ENCODE peak calls at places on chromosomes 2 and 18, in eight cellular contexts. One of them, this sample, is unnamed.

GRCh38 chr2:186274936-186275575 is 211.0 kb upstream of the ZC3H15 start:
- DNase-seq in ovary: no peak
- DNase-seq in colonic mucosa: no peak
- DNase-seq in A549: peak
- DNase-seq in fibroblast of lung: peak
- DNase-seq in GM13977: no peak
- DNase-seq in stomach: no peak
- DNase-seq in neural crest cell: no peak
- DNase-seq in this sample: no peak

GRCh38 chr18:75204262-75204977 is 4.5 kb downstream of the PTGR3 start:
- DNase-seq in stomach: no peak
- DNase-seq in fibroblast of lung: peak
- DNase-seq in ovary: peak
- DNase-seq in neural crest cell: no peak
- DNase-seq in colonic mucosa: peak
- DNase-seq in GM13977: peak
- DNase-seq in A549: no peak
- DNase-seq in this sample: no peak

GRCh38 chr2:194346189-194346588 is 1310.8 kb upstream of the SLC39A10 start:
- DNase-seq in GM13977: no peak
- DNase-seq in fibroblast of lung: no peak
- DNase-seq in ovary: no peak
- DNase-seq in neural crest cell: no peak
- DNase-seq in A549: no peak
- DNase-seq in colonic mucosa: no peak
- DNase-seq in stomach: no peak
- DNase-seq in this sample: no peak

GRCh38 chr2:241798631-241799521 is 10.1 kb upstream of the NEU4 start:
- DNase-seq in stomach: no peak
- DNase-seq in colonic mucosa: peak
- DNase-seq in GM13977: peak
- DNase-seq in A549: no peak
- DNase-seq in ovary: no peak
- DNase-seq in fibroblast of lung: no peak
- DNase-seq in neural crest cell: no peak
- DNase-seq in this sample: peak

GRCh38 chr2:88690591-88691338 is 708 bp upstream of the RPIA start:
- DNase-seq in colonic mucosa: peak
- DNase-seq in ovary: no peak
- DNase-seq in stomach: peak
- DNase-seq in neural crest cell: no peak
- DNase-seq in A549: peak
- DNase-seq in GM13977: peak
- DNase-seq in fibroblast of lung: no peak
- DNase-seq in this sample: no peak

GRCh38 chr2:239319261-239319661 is 81.6 kb downstream of the HDAC4 start:
- DNase-seq in stomach: peak
- DNase-seq in ovary: peak
- DNase-seq in A549: no peak
- DNase-seq in fibroblast of lung: peak
- DNase-seq in GM13977: peak
- DNase-seq in neural crest cell: no peak
- DNase-seq in colonic mucosa: peak
- DNase-seq in this sample: peak

GRCh38 chr2:246489-247145 is 17.2 kb downstream of the SH3YL1 start:
- DNase-seq in GM13977: no peak
- DNase-seq in ovary: no peak
- DNase-seq in fibroblast of lung: peak
- DNase-seq in colonic mucosa: peak
- DNase-seq in neural crest cell: peak
- DNase-seq in stomach: no peak
- DNase-seq in A549: peak
- DNase-seq in this sample: no peak

GRCh38 chr2:64329848-64330247 is 124.1 kb upstream of the LGALSL start:
- DNase-seq in GM13977: no peak
- DNase-seq in fibroblast of lung: peak
- DNase-seq in neural crest cell: no peak
- DNase-seq in colonic mucosa: peak
- DNase-seq in A549: no peak
- DNase-seq in stomach: peak
- DNase-seq in ovary: no peak
- DNase-seq in this sample: no peak

GRCh38 chr2:208999911-209000310 is 423.9 kb upstream of the MAP2 start:
- DNase-seq in ovary: no peak
- DNase-seq in GM13977: no peak
- DNase-seq in colonic mucosa: no peak
- DNase-seq in A549: no peak
- DNase-seq in fibroblast of lung: no peak
- DNase-seq in stomach: no peak
- DNase-seq in neural crest cell: no peak
- DNase-seq in this sample: no peak

GRCh38 chr2:206203331-206203730 is 43.6 kb downstream of the EEF1B2 start:
- DNase-seq in fibroblast of lung: no peak
- DNase-seq in ovary: no peak
- DNase-seq in colonic mucosa: no peak
- DNase-seq in stomach: no peak
- DNase-seq in neural crest cell: no peak
- DNase-seq in A549: no peak
- DNase-seq in GM13977: no peak
- DNase-seq in this sample: no peak

GRCh38 chr18:47968006-47968676 is 37.7 kb upstream of the SMAD2 start:
- DNase-seq in fibroblast of lung: no peak
- DNase-seq in A549: peak
- DNase-seq in ovary: no peak
- DNase-seq in neural crest cell: no peak
- DNase-seq in colonic mucosa: no peak
- DNase-seq in GM13977: no peak
- DNase-seq in stomach: peak
- DNase-seq in this sample: no peak

GRCh38 chr2:172211507-172211906 is 108.8 kb upstream of the DLX2 start:
- DNase-seq in ovary: no peak
- DNase-seq in GM13977: no peak
- DNase-seq in neural crest cell: no peak
- DNase-seq in A549: no peak
- DNase-seq in colonic mucosa: no peak
- DNase-seq in fibroblast of lung: no peak
- DNase-seq in stomach: no peak
- DNase-seq in this sample: no peak

GRCh38 chr2:225764346-225764745 is 364.8 kb downstream of the NYAP2 start:
- DNase-seq in colonic mucosa: no peak
- DNase-seq in fibroblast of lung: peak
- DNase-seq in neural crest cell: no peak
- DNase-seq in stomach: no peak
- DNase-seq in ovary: no peak
- DNase-seq in A549: no peak
- DNase-seq in GM13977: no peak
- DNase-seq in this sample: no peak

GRCh38 chr2:108877506-108877905 is 90.9 kb downstream of the CCDC138 start:
- DNase-seq in neural crest cell: no peak
- DNase-seq in GM13977: no peak
- DNase-seq in colonic mucosa: no peak
- DNase-seq in fibroblast of lung: no peak
- DNase-seq in ovary: no peak
- DNase-seq in A549: no peak
- DNase-seq in stomach: no peak
- DNase-seq in this sample: no peak

GRCh38 chr2:199433204-199433832 is 24.4 kb downstream of the SATB2 start:
- DNase-seq in GM13977: no peak
- DNase-seq in stomach: no peak
- DNase-seq in neural crest cell: no peak
- DNase-seq in A549: no peak
- DNase-seq in fibroblast of lung: no peak
- DNase-seq in colonic mucosa: no peak
- DNase-seq in ovary: no peak
- DNase-seq in this sample: no peak

GRCh38 chr2:70767094-70767698 is 804 bp downstream of the ADD2 start:
- DNase-seq in colonic mucosa: no peak
- DNase-seq in neural crest cell: peak
- DNase-seq in GM13977: peak
- DNase-seq in A549: peak
- DNase-seq in ovary: no peak
- DNase-seq in fibroblast of lung: no peak
- DNase-seq in stomach: no peak
- DNase-seq in this sample: peak

GRCh38 chr2:102048465-102048864 is 56.7 kb downstream of the IL1R2 start:
- DNase-seq in stomach: peak
- DNase-seq in fibroblast of lung: peak
- DNase-seq in ovary: peak
- DNase-seq in GM13977: no peak
- DNase-seq in colonic mucosa: no peak
- DNase-seq in neural crest cell: no peak
- DNase-seq in A549: no peak
- DNase-seq in this sample: no peak

GRCh38 chr2:109282865-109283264 is 153.9 kb downstream of the SH3RF3 start:
- DNase-seq in ovary: no peak
- DNase-seq in neural crest cell: no peak
- DNase-seq in A549: no peak
- DNase-seq in GM13977: no peak
- DNase-seq in fibroblast of lung: no peak
- DNase-seq in stomach: no peak
- DNase-seq in colonic mucosa: no peak
- DNase-seq in this sample: no peak

GRCh38 chr2:180524458-180524857 is 455.9 kb upstream of the UBE2E3 start:
- DNase-seq in fibroblast of lung: peak
- DNase-seq in GM13977: no peak
- DNase-seq in stomach: no peak
- DNase-seq in neural crest cell: no peak
- DNase-seq in colonic mucosa: no peak
- DNase-seq in ovary: no peak
- DNase-seq in A549: no peak
- DNase-seq in this sample: no peak

GRCh38 chr2:168517801-168518200 is 61.7 kb downstream of the CERS6 start:
- DNase-seq in ovary: no peak
- DNase-seq in neural crest cell: no peak
- DNase-seq in stomach: no peak
- DNase-seq in A549: no peak
- DNase-seq in GM13977: no peak
- DNase-seq in fibroblast of lung: no peak
- DNase-seq in colonic mucosa: no peak
- DNase-seq in this sample: no peak

GRCh38 chr2:197229509-197230458 is 80.8 kb downstream of the ANKRD44 start:
- DNase-seq in GM13977: no peak
- DNase-seq in stomach: no peak
- DNase-seq in neural crest cell: no peak
- DNase-seq in A549: no peak
- DNase-seq in colonic mucosa: no peak
- DNase-seq in ovary: no peak
- DNase-seq in fibroblast of lung: peak
- DNase-seq in this sample: no peak

GRCh38 chr18:42072407-42072806 is 117.4 kb downstream of the PIK3C3 start:
- DNase-seq in colonic mucosa: no peak
- DNase-seq in ovary: no peak
- DNase-seq in neural crest cell: no peak
- DNase-seq in A549: no peak
- DNase-seq in stomach: no peak
- DNase-seq in GM13977: no peak
- DNase-seq in fibroblast of lung: no peak
- DNase-seq in this sample: no peak
- TF ChIP-seq CTCF in colonic mucosa: no peak
- TF ChIP-seq CTCF in ovary: no peak
- TF ChIP-seq CTCF in neural crest cell: no peak
- TF ChIP-seq CTCF in A549: no peak
- TF ChIP-seq CTCF in stomach: no peak
- TF ChIP-seq CTCF in GM13977: peak
- TF ChIP-seq CTCF in fibroblast of lung: no peak
- TF ChIP-seq CTCF in this sample: no peak

GRCh38 chr2:166895243-166895642 is 7.0 kb downstream of the XIRP2 start:
- DNase-seq in ovary: no peak
- DNase-seq in stomach: no peak
- DNase-seq in A549: no peak
- DNase-seq in fibroblast of lung: no peak
- DNase-seq in colonic mucosa: no peak
- DNase-seq in GM13977: no peak
- DNase-seq in neural crest cell: no peak
- DNase-seq in this sample: no peak
- TF ChIP-seq CTCF in ovary: no peak
- TF ChIP-seq CTCF in stomach: no peak
- TF ChIP-seq CTCF in A549: no peak
- TF ChIP-seq CTCF in fibroblast of lung: no peak
- TF ChIP-seq CTCF in colonic mucosa: no peak
- TF ChIP-seq CTCF in GM13977: no peak
- TF ChIP-seq CTCF in neural crest cell: no peak
- TF ChIP-seq CTCF in this sample: no peak

GRCh38 chr18:45025108-45025471 is 344.4 kb downstream of the SETBP1 start:
- DNase-seq in ovary: no peak
- DNase-seq in fibroblast of lung: no peak
- DNase-seq in GM13977: no peak
- DNase-seq in neural crest cell: no peak
- DNase-seq in colonic mucosa: no peak
- DNase-seq in stomach: no peak
- DNase-seq in A549: no peak
- DNase-seq in this sample: no peak
- TF ChIP-seq CTCF in ovary: no peak
- TF ChIP-seq CTCF in fibroblast of lung: no peak
- TF ChIP-seq CTCF in GM13977: no peak
- TF ChIP-seq CTCF in neural crest cell: no peak
- TF ChIP-seq CTCF in colonic mucosa: no peak
- TF ChIP-seq CTCF in stomach: no peak
- TF ChIP-seq CTCF in A549: no peak
- TF ChIP-seq CTCF in this sample: no peak

GRCh38 chr2:121043827-121044222 is 241.2 kb downstream of the TFCP2L1 start:
- DNase-seq in neural crest cell: no peak
- DNase-seq in fibroblast of lung: no peak
- DNase-seq in stomach: no peak
- DNase-seq in GM13977: no peak
- DNase-seq in colonic mucosa: no peak
- DNase-seq in A549: peak
- DNase-seq in ovary: no peak
- DNase-seq in this sample: no peak

GRCh38 chr2:121045245-121045644 is 239.8 kb downstream of the TFCP2L1 start:
- DNase-seq in stomach: no peak
- DNase-seq in fibroblast of lung: no peak
- DNase-seq in neural crest cell: no peak
- DNase-seq in A549: no peak
- DNase-seq in colonic mucosa: no peak
- DNase-seq in ovary: no peak
- DNase-seq in GM13977: no peak
- DNase-seq in this sample: no peak

GRCh38 chr2:121046335-121046734 is 238.7 kb downstream of the TFCP2L1 start:
- DNase-seq in fibroblast of lung: no peak
- DNase-seq in GM13977: no peak
- DNase-seq in colonic mucosa: no peak
- DNase-seq in ovary: no peak
- DNase-seq in neural crest cell: no peak
- DNase-seq in A549: no peak
- DNase-seq in stomach: no peak
- DNase-seq in this sample: no peak

GRCh38 chr2:121043061-121043826 is 241.8 kb downstream of the TFCP2L1 start:
- DNase-seq in GM13977: no peak
- DNase-seq in fibroblast of lung: no peak
- DNase-seq in colonic mucosa: no peak
- DNase-seq in A549: no peak
- DNase-seq in neural crest cell: no peak
- DNase-seq in ovary: no peak
- DNase-seq in stomach: no peak
- DNase-seq in this sample: no peak

DNA sequence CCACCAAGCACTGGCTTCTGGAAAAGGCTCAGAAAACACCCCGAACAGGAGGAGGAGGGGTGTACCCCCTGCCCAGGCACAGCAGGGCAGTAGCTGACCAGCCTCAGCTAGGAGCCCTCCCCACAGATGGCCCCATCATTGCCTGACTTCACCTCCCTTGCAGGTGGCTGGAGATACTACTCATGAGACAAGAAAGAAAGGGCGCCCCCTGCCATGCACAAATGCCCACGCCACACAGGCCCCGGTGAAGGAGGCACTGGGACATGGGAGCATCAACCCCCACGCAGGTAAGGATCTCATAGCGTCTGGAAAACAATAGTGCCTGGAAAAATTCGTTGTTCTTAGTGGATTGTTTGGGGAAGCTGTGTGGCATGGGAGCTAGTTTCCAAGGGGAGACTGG is 240.6 kb downstream of the TFCP2L1 start:
- DNase-seq in GM13977: no peak
- DNase-seq in neural crest cell: no peak
- DNase-seq in colonic mucosa: peak
- DNase-seq in stomach: no peak
- DNase-seq in fibroblast of lung: no peak
- DNase-seq in ovary: no peak
- DNase-seq in A549: peak
- DNase-seq in this sample: no peak
- TF ChIP-seq CTCF in GM13977: no peak
- TF ChIP-seq CTCF in neural crest cell: no peak
- TF ChIP-seq CTCF in colonic mucosa: peak
- TF ChIP-seq CTCF in stomach: no peak
- TF ChIP-seq CTCF in fibroblast of lung: no peak
- TF ChIP-seq CTCF in ovary: no peak
- TF ChIP-seq CTCF in A549: no peak
- TF ChIP-seq CTCF in this sample: peak